ENCODE peak calls at places on chromosomes 7 and 10, in ten cellular contexts. One of them, this sample, is unnamed.
A peak's percentile ranks its signal among the peaks of the same experiment; 100 is the strongest.

GRCh38 chr7:151876899-151877777 is at the start of gene PRKAG2:
- DNase-seq in HEK293T: peak; percentile 82
- DNase-seq in M059J: peak; percentile 37
- DNase-seq in EL: peak; percentile 34
- DNase-seq in retina: peak; percentile 67
- DNase-seq in neural crest cell: peak; percentile 31
- DNase-seq in ovary: peak; percentile 67
- DNase-seq in chondrocyte: no peak
- DNase-seq in skeletal muscle cell: no peak
- DNase-seq in lung: peak; percentile 74
- DNase-seq in this sample: peak; percentile 69

GRCh38 chr7:7897509-7897908 is 71.1 kb upstream of the GLCCI1 start:
- DNase-seq in HEK293T: no peak
- DNase-seq in M059J: no peak
- DNase-seq in EL: no peak
- DNase-seq in retina: no peak
- DNase-seq in neural crest cell: no peak
- DNase-seq in ovary: no peak
- DNase-seq in chondrocyte: no peak
- DNase-seq in skeletal muscle cell: no peak
- DNase-seq in lung: no peak
- DNase-seq in this sample: no peak

GRCh38 chr10:29255117-29255516 is 33.8 kb upstream of the LYZL1 start:
- DNase-seq in HEK293T: no peak
- DNase-seq in M059J: no peak
- DNase-seq in EL: no peak
- DNase-seq in retina: no peak
- DNase-seq in neural crest cell: no peak
- DNase-seq in ovary: no peak
- DNase-seq in chondrocyte: no peak
- DNase-seq in skeletal muscle cell: no peak
- DNase-seq in lung: no peak
- DNase-seq in this sample: no peak

GRCh38 chr10:73800560-73801252 is 10.7 kb downstream of the NDST2 start:
- DNase-seq in HEK293T: no peak
- DNase-seq in M059J: no peak
- DNase-seq in EL: no peak
- DNase-seq in retina: no peak
- DNase-seq in neural crest cell: no peak
- DNase-seq in ovary: no peak
- DNase-seq in chondrocyte: peak; percentile 90
- DNase-seq in skeletal muscle cell: no peak
- DNase-seq in lung: no peak
- DNase-seq in this sample: no peak

GRCh38 chr7:133207687-133208086 is 45.2 kb upstream of the EXOC4 start:
- DNase-seq in HEK293T: no peak
- DNase-seq in M059J: no peak
- DNase-seq in EL: peak; percentile 14
- DNase-seq in retina: no peak
- DNase-seq in neural crest cell: no peak
- DNase-seq in ovary: no peak
- DNase-seq in chondrocyte: no peak
- DNase-seq in skeletal muscle cell: no peak
- DNase-seq in lung: no peak
- DNase-seq in this sample: no peak

GRCh38 chr7:77202544-77202976 is 2.9 kb upstream of the FGL2 start:
- DNase-seq in HEK293T: no peak
- DNase-seq in M059J: no peak
- DNase-seq in EL: no peak
- DNase-seq in retina: no peak
- DNase-seq in neural crest cell: no peak
- DNase-seq in ovary: no peak
- DNase-seq in chondrocyte: no peak
- DNase-seq in skeletal muscle cell: no peak
- DNase-seq in lung: no peak
- DNase-seq in this sample: no peak

GRCh38 chr7:3899559-3899991 is 598.5 kb downstream of the SDK1 start:
- DNase-seq in HEK293T: no peak
- DNase-seq in M059J: no peak
- DNase-seq in EL: no peak
- DNase-seq in retina: no peak
- DNase-seq in neural crest cell: no peak
- DNase-seq in ovary: no peak
- DNase-seq in chondrocyte: no peak
- DNase-seq in skeletal muscle cell: no peak
- DNase-seq in lung: no peak
- DNase-seq in this sample: no peak

GRCh38 chr10:88881335-88881734 is 1.3 kb downstream of the STAMBPL1 start:
- DNase-seq in HEK293T: no peak
- DNase-seq in M059J: peak; percentile 30
- DNase-seq in EL: peak; percentile 23
- DNase-seq in retina: no peak
- DNase-seq in neural crest cell: no peak
- DNase-seq in ovary: no peak
- DNase-seq in chondrocyte: no peak
- DNase-seq in skeletal muscle cell: no peak
- DNase-seq in lung: no peak
- DNase-seq in this sample: no peak

GRCh38 chr10:98465866-98466265 is 19.1 kb upstream of the HPS1 start:
- DNase-seq in HEK293T: no peak
- DNase-seq in M059J: no peak
- DNase-seq in EL: no peak
- DNase-seq in retina: no peak
- DNase-seq in neural crest cell: no peak
- DNase-seq in ovary: no peak
- DNase-seq in chondrocyte: no peak
- DNase-seq in skeletal muscle cell: no peak
- DNase-seq in lung: no peak
- DNase-seq in this sample: no peak

This sample was measured in naive thymus-derived CD4-positive, alpha-beta T cell.